ENCODE peak calls at places on chromosomes 5 and 9, in five cellular contexts. A, V, K, Y and W are unnamed samples.

GRCh38 chr5:5039918-5040317 is 100.2 kb upstream of the ADAMTS16 start:
- DNase-seq in V (no peak), A (no peak), K (no peak), Y (no peak), W (no peak)

GRCh38 chr5:119117237-119117636 is 46.4 kb downstream of the DMXL1 start:
- DNase-seq in K (no peak), A (no peak), V (no peak), Y (no peak), W (no peak)

GRCh38 chr5:14676320-14676719 is 11.8 kb downstream of the OTULIN start:
- DNase-seq in K (no peak), A (no peak), Y (no peak), V (no peak), W (no peak)

GRCh38 chr9:124350485-124351263 is 64.6 kb downstream of the PSMB7 start:
- DNase-seq in Y (peak), K (no peak), A (peak), V (no peak), W (no peak)

GRCh38 chr5:76818844-76819831 is at the start of gene F2RL1:
- DNase-seq in Y (peak), V (no peak), K (peak), A (peak), W (peak)

GRCh38 chr5:116650544-116650943 is 75.9 kb upstream of the SEMA6A start:
- DNase-seq in K (no peak), Y (peak), V (no peak), A (no peak), W (no peak)

GRCh38 chr9:79584655-79584982 is 12.9 kb downstream of the TLE4 start:
- DNase-seq in Y (no peak), V (no peak), A (no peak), K (no peak), W (no peak)

GRCh38 chr9:97994695-97995094 is 11.6 kb downstream of the ANP32B start:
- DNase-seq in K (no peak), Y (no peak), V (no peak), A (no peak), W (no peak)

GRCh38 chr9:131838581-131839280 is 98.9 kb upstream of the RAPGEF1 start:
- DNase-seq in V (no peak), A (no peak), K (no peak), Y (peak), W (no peak)

GRCh38 chr5:171816666-171817065 is 31.0 kb downstream of the SMIM23 start:
- DNase-seq in V (no peak), Y (no peak), K (no peak), A (no peak), W (no peak)

GRCh38 chr5:128146671-128147070 is 63.1 kb downstream of the SLC12A2 start:
- DNase-seq in Y (no peak), V (no peak), K (no peak), A (no peak), W (no peak)